ENCODE peak calls at places on chromosomes 3 and 15, in seven cellular contexts. X is hypothalamus; Q is RKO; E is stomach; T is CD8-positive, alpha-beta memory T cell; G is activated naive CD4-positive, alpha-beta T cell treated with anti-CD3 and anti-CD28 coated beads, Interleukin-2, amount 50 U/mL, for 72 hours; S is iPS DF 19.7. M is an unnamed sample.

GRCh38 chr3:15768421-15769255 is 29.1 kb downstream of the ANKRD28 start:
- DNase-seq in X (no peak), Q (peak), E (no peak), T (no peak), G (no peak), S (no peak), M (no peak)

GRCh38 chr15:51708013-51708412 is 26.7 kb downstream of the SCG3 start:
- DNase-seq in X (no peak), Q (no peak), E (no peak), T (no peak), G (no peak), S (no peak), M (no peak)

GRCh38 chr3:149314807-149315578 is 18.4 kb downstream of the TM4SF18 start:
- DNase-seq in X (no peak), Q (peak), E (no peak), T (no peak), G (no peak), S (no peak), M (no peak)

GRCh38 chr3:193418576-193419373 is 40.2 kb upstream of the ATP13A5 start:
- DNase-seq in X (no peak), Q (no peak), E (no peak), T (no peak), G (no peak), S (no peak), M (no peak)

GRCh38 chr3:173502983-173503568 is 105.5 kb downstream of the NLGN1 start:
- DNase-seq in X (no peak), Q (no peak), E (no peak), T (no peak), G (no peak), S (no peak), M (no peak)

GRCh38 chr3:194632983-194633348 is 253 bp downstream of the TMEM44 start:
- DNase-seq in X (no peak), Q (peak), E (no peak), T (no peak), G (no peak), S (no peak), M (no peak)

GRCh38 chr3:42505203-42505848 is 2.9 kb downstream of the VIPR1 start:
- DNase-seq in X (no peak), Q (no peak), E (peak), T (no peak), G (peak), S (no peak), M (no peak)

GRCh38 chr3:192916455-192917257 is 1.0 kb downstream of the MB21D2 start:
- DNase-seq in X (peak), Q (peak), E (peak), T (no peak), G (no peak), S (peak), M (peak)

GRCh38 chr3:129517516-129517915 is 10.9 kb upstream of the RHO start:
- DNase-seq in X (no peak), Q (no peak), E (no peak), T (no peak), G (no peak), S (no peak), M (no peak)

GRCh38 chr3:54557538-54558419 is 370.1 kb downstream of the LRTM1 start:
- DNase-seq in X (no peak), Q (no peak), E (no peak), T (no peak), G (no peak), S (no peak), M (peak)

GRCh38 chr15:63048115-63048985 is 5.8 kb downstream of the TPM1 start:
- DNase-seq in X (peak), Q (peak), E (peak), T (peak), G (peak), S (no peak), M (peak)

GRCh38 chr3:31092748-31093607 is 198.5 kb upstream of the GADL1 start:
- DNase-seq in X (no peak), Q (no peak), E (no peak), T (no peak), G (no peak), S (no peak), M (no peak)

GRCh38 chr15:50148362-50148963 is 29.4 kb upstream of the ATP8B4 start:
- DNase-seq in X (no peak), Q (peak), E (no peak), T (no peak), G (no peak), S (peak), M (peak)

GRCh38 chr15:42836251-42836650 is 84.3 kb downstream of the TTBK2 start:
- DNase-seq in X (no peak), Q (no peak), E (no peak), T (no peak), G (no peak), S (no peak), M (no peak)

GRCh38 chr3:20852712-20853111 is 666.7 kb upstream of the SGO1 start:
- DNase-seq in X (no peak), Q (no peak), E (no peak), T (no peak), G (no peak), S (no peak), M (no peak)

GRCh38 chr3:194139085-194139976 is 3.4 kb downstream of the HES1 start:
- DNase-seq in X (no peak), Q (no peak), E (no peak), T (no peak), G (no peak), S (no peak), M (peak)

GRCh38 chr3:37072892-37073291 is 79.6 kb downstream of the MLH1 start:
- DNase-seq in X (no peak), Q (no peak), E (peak), T (no peak), G (no peak), S (no peak), M (no peak)

GRCh38 chr3:12706504-12707253 is 42.8 kb upstream of the RAF1 start:
- DNase-seq in X (no peak), Q (peak), E (peak), T (peak), G (peak), S (peak), M (peak)

GRCh38 chr3:129224984-129225393 is 24.4 kb upstream of the COPG1 start:
- DNase-seq in X (peak), Q (no peak), E (peak), T (no peak), G (no peak), S (no peak), M (peak)

GRCh38 chr3:53613111-53613510 is 118.7 kb downstream of the CACNA1D start:
- DNase-seq in X (no peak), Q (no peak), E (no peak), T (no peak), G (no peak), S (no peak), M (no peak)

GRCh38 chr15:76312540-76313174 is 1.4 kb upstream of the ETFA start:
- DNase-seq in X (no peak), Q (no peak), E (no peak), T (no peak), G (no peak), S (no peak), M (no peak)

GRCh38 chr15:44101944-44102343 is 93.1 kb downstream of the FRMD5 start:
- DNase-seq in X (no peak), Q (no peak), E (no peak), T (no peak), G (no peak), S (no peak), M (no peak)

GRCh38 chr3:43175541-43175940 is 69.7 kb upstream of the POMGNT2 start:
- DNase-seq in X (no peak), Q (no peak), E (no peak), T (no peak), G (no peak), S (no peak), M (no peak)

GRCh38 chr15:70680817-70681216 is 82.5 kb downstream of the UACA start:
- DNase-seq in X (no peak), Q (no peak), E (no peak), T (no peak), G (no peak), S (no peak), M (no peak)

GRCh38 chr15:27690290-27690689 is 408.8 kb downstream of the OCA2 start:
- DNase-seq in X (no peak), Q (no peak), E (no peak), T (no peak), G (no peak), S (no peak), M (no peak)

GRCh38 chr3:45026957-45027356 is 854 bp downstream of the CLEC3B start:
- DNase-seq in X (no peak), Q (no peak), E (no peak), T (no peak), G (no peak), S (no peak), M (no peak)

GRCh38 chr3:105394177-105394576 is 27.5 kb downstream of the ALCAM start:
- DNase-seq in X (no peak), Q (no peak), E (no peak), T (no peak), G (no peak), S (no peak), M (no peak)

GRCh38 chr15:42130246-42130986 is 26.0 kb downstream of the PLA2G4F start:
- DNase-seq in X (no peak), Q (no peak), E (no peak), T (no peak), G (peak), S (no peak), M (no peak)

GRCh38 chr3:65876028-65876420 is 162.7 kb downstream of the MAGI1 start:
- DNase-seq in X (no peak), Q (no peak), E (no peak), T (no peak), G (no peak), S (no peak), M (no peak)

GRCh38 chr3:99753268-99753975 is 64.2 kb upstream of the CMSS1 start:
- DNase-seq in X (peak), Q (peak), E (no peak), T (no peak), G (no peak), S (peak), M (no peak)

GRCh38 chr15:38843736-38844590 is 279.3 kb upstream of the RASGRP1 start:
- DNase-seq in X (no peak), Q (no peak), E (no peak), T (no peak), G (no peak), S (no peak), M (no peak)

GRCh38 chr3:124635169-124635539 is 95.1 kb upstream of the UMPS start:
- DNase-seq in X (no peak), Q (no peak), E (no peak), T (no peak), G (no peak), S (no peak), M (no peak)

GRCh38 chr15:89034305-89034704 is 54.0 kb upstream of the ABHD2 start:
- DNase-seq in X (no peak), Q (peak), E (no peak), T (no peak), G (no peak), S (no peak), M (no peak)

GRCh38 chr3:187922704-187923393 is 177.6 kb upstream of the BCL6 start:
- DNase-seq in X (no peak), Q (no peak), E (no peak), T (no peak), G (no peak), S (no peak), M (no peak)

M was measured in mucosa of gallbladder.